ENCODE peak calls at places on chromosome 7, in four cellular contexts. One of them, this sample, is unnamed.

GRCh38 chr7:38822556-38822955 is 86.4 kb downstream of the VPS41 start:
- DNase-seq in cardiac muscle cell: no peak
- DNase-seq in MM.1S: no peak
- DNase-seq in foreskin keratinocyte: peak; percentile 7
- DNase-seq in this sample: no peak

GRCh38 chr7:32062150-32062549 is 8.1 kb downstream of the PDE1C start:
- DNase-seq in cardiac muscle cell: peak; percentile 51
- DNase-seq in MM.1S: no peak
- DNase-seq in foreskin keratinocyte: peak; percentile 22
- DNase-seq in this sample: no peak

GRCh38 chr7:26670841-26671240 is 193.5 kb downstream of the SKAP2 start:
- DNase-seq in cardiac muscle cell: no peak
- DNase-seq in MM.1S: no peak
- DNase-seq in foreskin keratinocyte: no peak
- DNase-seq in this sample: no peak

GRCh38 chr7:55190511-55191160 is 171.8 kb downstream of the EGFR start:
- DNase-seq in cardiac muscle cell: no peak
- DNase-seq in MM.1S: no peak
- DNase-seq in foreskin keratinocyte: no peak
- DNase-seq in this sample: no peak

GRCh38 chr7:72334733-72335132 is 77.4 kb downstream of the CALN1 start:
- DNase-seq in cardiac muscle cell: no peak
- DNase-seq in MM.1S: no peak
- DNase-seq in foreskin keratinocyte: no peak
- DNase-seq in this sample: no peak

GRCh38 chr7:28033386-28033785 is 147.2 kb downstream of the JAZF1 start:
- DNase-seq in cardiac muscle cell: no peak
- DNase-seq in MM.1S: no peak
- DNase-seq in foreskin keratinocyte: no peak
- DNase-seq in this sample: no peak

GRCh38 chr7:25262586-25262985 is 34.3 kb upstream of the NPVF start:
- DNase-seq in cardiac muscle cell: no peak
- DNase-seq in MM.1S: no peak
- DNase-seq in foreskin keratinocyte: no peak
- DNase-seq in this sample: no peak

GRCh38 chr7:117750612-117751563 is 122.4 kb downstream of the CTTNBP2 start:
- DNase-seq in cardiac muscle cell: peak; percentile 31
- DNase-seq in MM.1S: peak; percentile 61
- DNase-seq in foreskin keratinocyte: no peak
- DNase-seq in this sample: no peak

GRCh38 chr7:41085244-41085643 is 617.6 kb downstream of the INHBA start:
- DNase-seq in cardiac muscle cell: no peak
- DNase-seq in MM.1S: no peak
- DNase-seq in foreskin keratinocyte: no peak
- DNase-seq in this sample: no peak
- TF ChIP-seq CTCF in cardiac muscle cell: no peak
- TF ChIP-seq CTCF in MM.1S: no peak
- TF ChIP-seq CTCF in foreskin keratinocyte: no peak
- TF ChIP-seq CTCF in this sample: no peak

GRCh38 chr7:99108615-99109014 is 35.3 kb downstream of the SMURF1 start:
- DNase-seq in cardiac muscle cell: no peak
- DNase-seq in MM.1S: no peak
- DNase-seq in foreskin keratinocyte: no peak
- DNase-seq in this sample: no peak
- H3K4me1 ChIP-seq in cardiac muscle cell: no peaks in the 10 kb centered on the region
- H3K4me1 ChIP-seq in MM.1S: peaks cover 11% of the 10 kb centered on the region
- H3K4me1 ChIP-seq in foreskin keratinocyte: peaks cover 66% of the 10 kb centered on the region
- H3K4me1 ChIP-seq in this sample: peaks cover 27% of the 10 kb centered on the region

DNA sequence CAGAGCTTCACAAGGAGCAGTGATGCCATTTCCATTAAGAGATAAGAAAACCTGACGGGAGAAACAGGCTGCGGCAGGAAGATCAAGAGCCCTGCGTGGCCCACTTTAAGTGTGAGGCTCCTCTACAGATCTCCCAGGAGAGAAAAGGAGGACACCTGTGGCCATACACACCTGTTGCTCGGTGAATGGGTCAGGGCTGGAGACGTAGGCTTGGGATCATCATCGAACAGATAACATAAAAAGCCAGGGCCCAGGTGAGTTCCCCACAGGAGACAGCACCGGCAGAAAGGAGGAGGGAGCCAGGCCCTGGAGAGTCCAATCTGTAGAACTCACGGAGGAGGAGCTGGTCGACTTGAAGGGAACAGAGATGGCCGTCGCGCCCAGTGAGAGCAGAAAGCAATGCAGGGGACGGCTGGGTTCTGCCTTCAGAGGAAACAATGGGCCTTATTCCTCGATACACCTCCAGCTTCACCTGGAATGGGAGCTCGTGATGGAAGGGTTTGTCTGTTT is 556.8 kb downstream of the DNAJB6 start:
- DNase-seq in cardiac muscle cell: no peak
- DNase-seq in MM.1S: no peak
- DNase-seq in foreskin keratinocyte: no peak
- DNase-seq in this sample: no peak
- TF ChIP-seq CTCF in cardiac muscle cell: no peak
- TF ChIP-seq CTCF in MM.1S: no peak
- TF ChIP-seq CTCF in foreskin keratinocyte: no peak
- TF ChIP-seq CTCF in this sample: no peak

GRCh38 chr7:16026253-16027020 is 340.0 kb upstream of the MEOX2 start:
- DNase-seq in cardiac muscle cell: no peak
- DNase-seq in MM.1S: no peak
- DNase-seq in foreskin keratinocyte: no peak
- DNase-seq in this sample: no peak
- H3K4me1 ChIP-seq in cardiac muscle cell: no peaks in the 10 kb centered on the region
- H3K4me1 ChIP-seq in MM.1S: no peaks in the 10 kb centered on the region
- H3K4me1 ChIP-seq in foreskin keratinocyte: no peaks in the 10 kb centered on the region
- H3K4me1 ChIP-seq in this sample: no peaks in the 10 kb centered on the region

GRCh38 chr7:156067156-156067555 is 254.9 kb upstream of the SHH start:
- DNase-seq in cardiac muscle cell: no peak
- DNase-seq in MM.1S: no peak
- DNase-seq in foreskin keratinocyte: no peak
- DNase-seq in this sample: no peak
- TF ChIP-seq CTCF in cardiac muscle cell: no peak
- TF ChIP-seq CTCF in MM.1S: no peak
- TF ChIP-seq CTCF in foreskin keratinocyte: no peak
- TF ChIP-seq CTCF in this sample: no peak

GRCh38 chr7:22565315-22565811 is 65.4 kb upstream of the STEAP1B start:
- DNase-seq in cardiac muscle cell: peak; percentile 23
- DNase-seq in MM.1S: peak; percentile 64
- DNase-seq in foreskin keratinocyte: peak; percentile 95
- DNase-seq in this sample: no peak
- H3K4me1 ChIP-seq in cardiac muscle cell: peaks cover 26% of the 10 kb centered on the region
- H3K4me1 ChIP-seq in MM.1S: peaks cover 51% of the 10 kb centered on the region
- H3K4me1 ChIP-seq in foreskin keratinocyte: peaks cover 49% of the 10 kb centered on the region
- H3K4me1 ChIP-seq in this sample: peaks cover 33% of the 10 kb centered on the region

GRCh38 chr7:34158754-34159153 is 253.4 kb downstream of the BMPER start:
- DNase-seq in cardiac muscle cell: peak; percentile 56
- DNase-seq in MM.1S: no peak
- DNase-seq in foreskin keratinocyte: no peak
- DNase-seq in this sample: no peak
- TF ChIP-seq CTCF in cardiac muscle cell: peak; percentile 10
- TF ChIP-seq CTCF in MM.1S: no peak
- TF ChIP-seq CTCF in foreskin keratinocyte: no peak
- TF ChIP-seq CTCF in this sample: peak; percentile 7

DNA sequence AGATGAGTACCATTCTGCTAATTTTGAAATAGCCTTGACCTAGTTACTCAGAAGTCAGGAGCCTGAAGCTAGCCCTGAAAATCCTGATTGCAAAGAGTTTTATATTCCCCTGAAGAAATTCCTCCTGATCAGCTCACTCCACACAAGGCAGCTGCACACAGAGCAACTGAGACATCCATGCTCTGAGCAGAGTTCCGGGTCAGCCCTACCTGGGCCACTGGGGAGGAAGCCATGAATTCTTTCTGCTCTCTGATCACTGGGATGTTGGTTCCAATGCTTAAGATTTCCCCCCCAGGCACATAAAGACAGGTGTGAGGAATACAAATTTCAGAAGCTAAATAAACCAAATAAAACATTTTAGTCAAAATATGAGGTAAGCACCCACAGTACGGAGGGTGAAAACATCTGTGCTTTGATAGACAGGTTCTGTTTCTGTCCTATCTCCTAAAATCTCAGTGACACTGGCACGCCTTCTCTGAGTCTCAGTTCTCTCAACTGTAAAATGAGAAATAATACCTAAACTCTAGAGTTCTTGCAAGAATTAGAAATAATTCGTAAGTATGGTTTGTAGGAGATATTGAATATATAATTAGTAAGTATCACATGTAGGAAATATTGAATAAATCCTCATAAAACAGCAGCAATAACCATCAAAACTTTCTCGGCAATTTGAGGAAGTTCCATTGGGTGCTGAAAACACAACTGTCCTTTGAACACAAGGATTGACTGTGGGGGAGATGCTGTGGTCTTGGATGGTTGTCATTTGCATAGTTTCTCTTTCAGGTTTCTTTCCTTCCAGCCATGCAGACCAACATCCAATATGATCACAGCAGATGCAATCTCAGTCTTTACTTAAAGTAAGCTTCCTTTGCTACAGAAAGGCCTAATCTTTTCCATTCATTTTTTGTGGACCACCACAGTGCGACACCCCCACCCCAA is 133.0 kb upstream of the TNS3 start:
- DNase-seq in cardiac muscle cell: no peak
- DNase-seq in MM.1S: peak; percentile 71
- DNase-seq in foreskin keratinocyte: no peak
- DNase-seq in this sample: no peak
- H3K4me1 ChIP-seq in cardiac muscle cell: no peaks in the 10 kb centered on the region
- H3K4me1 ChIP-seq in MM.1S: peaks cover 14% of the 10 kb centered on the region
- H3K4me1 ChIP-seq in foreskin keratinocyte: no peaks in the 10 kb centered on the region
- H3K4me1 ChIP-seq in this sample: peaks cover 11% of the 10 kb centered on the region

DNA sequence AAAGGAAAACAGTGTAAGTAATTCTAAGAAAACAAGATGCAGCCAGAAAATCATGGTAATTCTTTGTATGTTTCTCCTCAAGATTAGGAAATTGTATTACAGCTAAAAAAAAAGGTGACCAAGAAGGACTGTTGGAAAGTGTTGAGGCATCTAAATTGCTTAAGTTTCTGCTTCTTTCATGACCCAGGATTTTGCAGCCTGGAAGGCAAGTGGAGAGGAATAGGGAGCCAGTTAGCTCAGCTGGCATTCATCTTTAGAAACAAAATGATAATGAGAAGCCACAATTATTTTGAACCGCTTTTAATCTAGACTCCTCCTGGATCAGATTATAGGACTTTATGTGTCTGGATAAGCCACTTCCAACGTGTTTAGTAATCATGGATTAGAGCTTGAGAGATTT is 56.8 kb upstream of the TMEM229A start:
- DNase-seq in cardiac muscle cell: no peak
- DNase-seq in MM.1S: no peak
- DNase-seq in foreskin keratinocyte: no peak
- DNase-seq in this sample: no peak
- TF ChIP-seq CTCF in cardiac muscle cell: no peak
- TF ChIP-seq CTCF in MM.1S: no peak
- TF ChIP-seq CTCF in foreskin keratinocyte: no peak
- TF ChIP-seq CTCF in this sample: no peak